ENCODE peak calls at places on chromosomes 7 and 10, in nine cellular contexts. One of them, this sample, is unnamed.

GRCh38 chr7:16626388-16626787 is 19.2 kb downstream of the ANKMY2 start:
- DNase-seq in GM23248: no peak
- DNase-seq in lower lobe of right lung: no peak
- DNase-seq in fibroblast of lung: no peak
- DNase-seq in PC-3: no peak
- DNase-seq in Peyer's patch: no peak
- DNase-seq in AG04450: no peak
- DNase-seq in CD8-positive, alpha-beta memory T cell: no peak
- DNase-seq in aorta: no peak
- DNase-seq in this sample: no peak

GRCh38 chr7:81752318-81752714 is 17.5 kb downstream of the HGF start:
- DNase-seq in GM23248: no peak
- DNase-seq in PC-3: no peak
- DNase-seq in fibroblast of lung: no peak
- DNase-seq in CD8-positive, alpha-beta memory T cell: no peak
- DNase-seq in AG04450: no peak
- DNase-seq in lower lobe of right lung: no peak
- DNase-seq in Peyer's patch: no peak
- DNase-seq in aorta: no peak
- DNase-seq in this sample: no peak

GRCh38 chr7:151687523-151688235 is 168.0 kb upstream of the RHEB start:
- DNase-seq in Peyer's patch: peak; percentile 77
- DNase-seq in AG04450: peak; percentile 91
- DNase-seq in GM23248: peak; percentile 96
- DNase-seq in lower lobe of right lung: peak; percentile 73
- DNase-seq in CD8-positive, alpha-beta memory T cell: no peak
- DNase-seq in PC-3: peak; percentile 99
- DNase-seq in fibroblast of lung: peak; percentile 98
- DNase-seq in aorta: peak; percentile 91
- DNase-seq in this sample: peak; percentile 98

GRCh38 chr10:97718659-97719142 is 5.2 kb downstream of the MARVELD1 start:
- DNase-seq in GM23248: peak; percentile 49
- DNase-seq in fibroblast of lung: no peak
- DNase-seq in AG04450: no peak
- DNase-seq in PC-3: peak; percentile 95
- DNase-seq in aorta: peak; percentile 76
- DNase-seq in Peyer's patch: peak; percentile 93
- DNase-seq in CD8-positive, alpha-beta memory T cell: no peak
- DNase-seq in lower lobe of right lung: peak; percentile 82
- DNase-seq in this sample: peak; percentile 98

GRCh38 chr7:121545418-121545817 is 149.3 kb upstream of the FAM3C start:
- DNase-seq in aorta: no peak
- DNase-seq in lower lobe of right lung: no peak
- DNase-seq in PC-3: no peak
- DNase-seq in CD8-positive, alpha-beta memory T cell: no peak
- DNase-seq in fibroblast of lung: no peak
- DNase-seq in Peyer's patch: no peak
- DNase-seq in AG04450: no peak
- DNase-seq in GM23248: no peak
- DNase-seq in this sample: no peak

GRCh38 chr10:118340486-118340885 is 1.6 kb downstream of the FAM204A start:
- DNase-seq in CD8-positive, alpha-beta memory T cell: no peak
- DNase-seq in lower lobe of right lung: no peak
- DNase-seq in fibroblast of lung: no peak
- DNase-seq in GM23248: no peak
- DNase-seq in AG04450: no peak
- DNase-seq in aorta: no peak
- DNase-seq in Peyer's patch: no peak
- DNase-seq in PC-3: no peak
- DNase-seq in this sample: no peak

GRCh38 chr10:12675171-12675570 is 325.8 kb downstream of the CAMK1D start:
- DNase-seq in lower lobe of right lung: no peak
- DNase-seq in aorta: no peak
- DNase-seq in CD8-positive, alpha-beta memory T cell: no peak
- DNase-seq in Peyer's patch: no peak
- DNase-seq in fibroblast of lung: no peak
- DNase-seq in PC-3: no peak
- DNase-seq in GM23248: no peak
- DNase-seq in AG04450: no peak
- DNase-seq in this sample: no peak

GRCh38 chr10:43380610-43381222 is 9.3 kb downstream of the FXYD4 start:
- DNase-seq in PC-3: peak; percentile 43
- DNase-seq in aorta: no peak
- DNase-seq in CD8-positive, alpha-beta memory T cell: no peak
- DNase-seq in fibroblast of lung: no peak
- DNase-seq in AG04450: no peak
- DNase-seq in lower lobe of right lung: no peak
- DNase-seq in Peyer's patch: no peak
- DNase-seq in GM23248: peak; percentile 50
- DNase-seq in this sample: peak; percentile 34

GRCh38 chr7:38257350-38257677 is 16.1 kb downstream of the TARP start:
- DNase-seq in aorta: no peak
- DNase-seq in lower lobe of right lung: no peak
- DNase-seq in fibroblast of lung: no peak
- DNase-seq in GM23248: no peak
- DNase-seq in CD8-positive, alpha-beta memory T cell: no peak
- DNase-seq in PC-3: no peak
- DNase-seq in AG04450: no peak
- DNase-seq in Peyer's patch: no peak
- DNase-seq in this sample: no peak

GRCh38 chr10:1687190-1687589 is 50.1 kb downstream of the ADARB2 start:
- DNase-seq in aorta: no peak
- DNase-seq in lower lobe of right lung: no peak
- DNase-seq in CD8-positive, alpha-beta memory T cell: no peak
- DNase-seq in fibroblast of lung: no peak
- DNase-seq in PC-3: no peak
- DNase-seq in Peyer's patch: peak; percentile 11
- DNase-seq in GM23248: no peak
- DNase-seq in AG04450: no peak
- DNase-seq in this sample: peak; percentile 13

GRCh38 chr7:20197837-20198236 is 19.3 kb downstream of the MACC1 start:
- DNase-seq in Peyer's patch: no peak
- DNase-seq in fibroblast of lung: no peak
- DNase-seq in PC-3: peak; percentile 19
- DNase-seq in lower lobe of right lung: no peak
- DNase-seq in AG04450: no peak
- DNase-seq in GM23248: no peak
- DNase-seq in aorta: no peak
- DNase-seq in CD8-positive, alpha-beta memory T cell: no peak
- DNase-seq in this sample: no peak

GRCh38 chr10:32445740-32446615 is at the start of gene CCDC7:
- DNase-seq in PC-3: peak; percentile 99
- DNase-seq in Peyer's patch: peak; percentile 91
- DNase-seq in aorta: peak; percentile 94
- DNase-seq in CD8-positive, alpha-beta memory T cell: peak; percentile 89
- DNase-seq in AG04450: peak; percentile 52
- DNase-seq in fibroblast of lung: peak; percentile 90
- DNase-seq in lower lobe of right lung: peak; percentile 91
- DNase-seq in GM23248: peak; percentile 98
- DNase-seq in this sample: peak; percentile 62

GRCh38 chr10:32445036-32445435 is 904 bp upstream of the CCDC7 start:
- DNase-seq in CD8-positive, alpha-beta memory T cell: no peak
- DNase-seq in PC-3: no peak
- DNase-seq in Peyer's patch: no peak
- DNase-seq in GM23248: peak; percentile 40
- DNase-seq in fibroblast of lung: no peak
- DNase-seq in lower lobe of right lung: no peak
- DNase-seq in AG04450: no peak
- DNase-seq in aorta: no peak
- DNase-seq in this sample: no peak

GRCh38 chr10:32446701-32447406 is 914 bp downstream of the CCDC7 start:
- DNase-seq in lower lobe of right lung: no peak
- DNase-seq in GM23248: peak; percentile 72
- DNase-seq in CD8-positive, alpha-beta memory T cell: no peak
- DNase-seq in Peyer's patch: no peak
- DNase-seq in aorta: no peak
- DNase-seq in AG04450: no peak
- DNase-seq in PC-3: no peak
- DNase-seq in fibroblast of lung: peak; percentile 45
- DNase-seq in this sample: no peak
- H3K27ac ChIP-seq in lower lobe of right lung: peak overlapping the region; percentile 98
- H3K27ac ChIP-seq in GM23248: peak overlapping the region; percentile 99
- H3K27ac ChIP-seq in CD8-positive, alpha-beta memory T cell: peak overlapping the region; percentile 97
- H3K27ac ChIP-seq in Peyer's patch: peak overlapping the region; percentile 99
- H3K27ac ChIP-seq in aorta: peak overlapping the region; percentile 95
- H3K27ac ChIP-seq in AG04450: peak overlapping the region; percentile 96
- H3K27ac ChIP-seq in PC-3: peak overlapping the region; percentile 82
- H3K27ac ChIP-seq in fibroblast of lung: peak overlapping the region; percentile 99
- H3K27ac ChIP-seq in this sample: peak overlapping the region; percentile 99

GRCh38 chr10:69389827-69390490 is 26.8 kb downstream of the TACR2 start:
- DNase-seq in Peyer's patch: no peak
- DNase-seq in GM23248: peak; percentile 45
- DNase-seq in lower lobe of right lung: no peak
- DNase-seq in PC-3: peak; percentile 66
- DNase-seq in CD8-positive, alpha-beta memory T cell: no peak
- DNase-seq in fibroblast of lung: peak; percentile 55
- DNase-seq in AG04450: no peak
- DNase-seq in aorta: no peak
- DNase-seq in this sample: peak; percentile 65
- H3K27ac ChIP-seq in Peyer's patch: no peak overlapping the region
- H3K27ac ChIP-seq in GM23248: no peak overlapping the region
- H3K27ac ChIP-seq in lower lobe of right lung: no peak overlapping the region
- H3K27ac ChIP-seq in PC-3: peak overlapping the region; percentile 11
- H3K27ac ChIP-seq in CD8-positive, alpha-beta memory T cell: no peak overlapping the region
- H3K27ac ChIP-seq in fibroblast of lung: no peak overlapping the region
- H3K27ac ChIP-seq in AG04450: no peak overlapping the region
- H3K27ac ChIP-seq in aorta: peak overlapping the region; percentile 30
- H3K27ac ChIP-seq in this sample: peak overlapping the region; percentile 76

DNA sequence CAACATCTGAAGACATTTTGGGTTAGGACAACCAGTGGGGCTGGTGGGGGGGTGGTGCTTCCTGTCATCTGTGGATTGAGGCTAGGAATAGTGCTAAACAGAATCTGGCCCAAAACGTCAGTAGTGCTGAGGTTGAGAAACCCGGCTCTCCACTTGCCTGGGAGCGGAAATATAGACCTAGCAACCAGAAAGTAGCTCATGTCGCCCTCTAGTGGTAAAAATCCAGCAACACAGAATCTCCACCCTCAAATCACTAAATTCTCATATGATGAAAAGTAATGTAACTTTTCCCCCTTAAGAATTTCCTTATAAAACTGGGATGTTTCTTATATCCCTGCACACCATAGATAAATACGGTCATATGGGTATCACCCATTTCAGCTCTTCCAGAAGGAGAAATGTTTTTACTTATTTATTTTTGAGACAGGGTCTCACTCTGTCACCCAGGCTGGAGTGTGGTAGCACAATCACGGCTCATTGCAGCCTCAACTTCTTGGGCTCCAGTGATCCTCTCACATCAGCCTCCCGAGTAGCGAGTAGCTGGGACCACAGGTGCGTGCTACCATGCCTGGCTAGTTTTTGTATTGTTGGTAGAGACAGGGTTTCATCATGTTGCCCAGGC is 34.4 kb downstream of the ZC3HAV1 start:
- DNase-seq in PC-3: peak; percentile 83
- DNase-seq in Peyer's patch: peak; percentile 89
- DNase-seq in CD8-positive, alpha-beta memory T cell: peak; percentile 80
- DNase-seq in aorta: peak; percentile 78
- DNase-seq in GM23248: peak; percentile 88
- DNase-seq in lower lobe of right lung: peak; percentile 60
- DNase-seq in AG04450: peak; percentile 65
- DNase-seq in fibroblast of lung: peak; percentile 59
- DNase-seq in this sample: peak; percentile 64
- H3K27ac ChIP-seq in PC-3: no peak overlapping the region
- H3K27ac ChIP-seq in Peyer's patch: peak overlapping the region; percentile 34
- H3K27ac ChIP-seq in CD8-positive, alpha-beta memory T cell: no peak overlapping the region
- H3K27ac ChIP-seq in aorta: no peak overlapping the region
- H3K27ac ChIP-seq in GM23248: peak overlapping the region; percentile 45
- H3K27ac ChIP-seq in lower lobe of right lung: peak overlapping the region; percentile 42
- H3K27ac ChIP-seq in AG04450: no peak overlapping the region
- H3K27ac ChIP-seq in fibroblast of lung: peak overlapping the region; percentile 59
- H3K27ac ChIP-seq in this sample: peak overlapping the region; percentile 63

GRCh38 chr10:30072068-30072467 is 12.7 kb upstream of the JCAD start:
- DNase-seq in fibroblast of lung: no peak
- DNase-seq in AG04450: no peak
- DNase-seq in PC-3: no peak
- DNase-seq in CD8-positive, alpha-beta memory T cell: no peak
- DNase-seq in GM23248: no peak
- DNase-seq in Peyer's patch: no peak
- DNase-seq in aorta: no peak
- DNase-seq in lower lobe of right lung: no peak
- DNase-seq in this sample: no peak
- H3K27ac ChIP-seq in fibroblast of lung: no peak overlapping the region
- H3K27ac ChIP-seq in AG04450: no peak overlapping the region
- H3K27ac ChIP-seq in PC-3: no peak overlapping the region
- H3K27ac ChIP-seq in CD8-positive, alpha-beta memory T cell: no peak overlapping the region
- H3K27ac ChIP-seq in GM23248: no peak overlapping the region
- H3K27ac ChIP-seq in Peyer's patch: no peak overlapping the region
- H3K27ac ChIP-seq in aorta: no peak overlapping the region
- H3K27ac ChIP-seq in lower lobe of right lung: no peak overlapping the region
- H3K27ac ChIP-seq in this sample: no peak overlapping the region

GRCh38 chr10:29169021-29169420 is 119.8 kb upstream of the LYZL1 start:
- DNase-seq in CD8-positive, alpha-beta memory T cell: no peak
- DNase-seq in AG04450: no peak
- DNase-seq in GM23248: no peak
- DNase-seq in lower lobe of right lung: no peak
- DNase-seq in fibroblast of lung: no peak
- DNase-seq in PC-3: no peak
- DNase-seq in aorta: no peak
- DNase-seq in Peyer's patch: no peak
- DNase-seq in this sample: no peak

GRCh38 chr10:29160110-29160669 is 128.7 kb upstream of the LYZL1 start:
- DNase-seq in GM23248: peak; percentile 90
- DNase-seq in PC-3: peak; percentile 84
- DNase-seq in AG04450: no peak
- DNase-seq in fibroblast of lung: peak; percentile 96
- DNase-seq in CD8-positive, alpha-beta memory T cell: no peak
- DNase-seq in lower lobe of right lung: no peak
- DNase-seq in aorta: no peak
- DNase-seq in Peyer's patch: no peak
- DNase-seq in this sample: peak; percentile 88

GRCh38 chr10:29166713-29167112 is 122.2 kb upstream of the LYZL1 start:
- DNase-seq in GM23248: peak; percentile 14
- DNase-seq in PC-3: no peak
- DNase-seq in CD8-positive, alpha-beta memory T cell: no peak
- DNase-seq in aorta: no peak
- DNase-seq in Peyer's patch: no peak
- DNase-seq in AG04450: no peak
- DNase-seq in lower lobe of right lung: no peak
- DNase-seq in fibroblast of lung: no peak
- DNase-seq in this sample: no peak

GRCh38 chr10:29158066-29158465 is 130.8 kb upstream of the LYZL1 start:
- DNase-seq in GM23248: no peak
- DNase-seq in AG04450: no peak
- DNase-seq in fibroblast of lung: no peak
- DNase-seq in lower lobe of right lung: no peak
- DNase-seq in Peyer's patch: no peak
- DNase-seq in aorta: no peak
- DNase-seq in CD8-positive, alpha-beta memory T cell: no peak
- DNase-seq in PC-3: no peak
- DNase-seq in this sample: no peak

DNA sequence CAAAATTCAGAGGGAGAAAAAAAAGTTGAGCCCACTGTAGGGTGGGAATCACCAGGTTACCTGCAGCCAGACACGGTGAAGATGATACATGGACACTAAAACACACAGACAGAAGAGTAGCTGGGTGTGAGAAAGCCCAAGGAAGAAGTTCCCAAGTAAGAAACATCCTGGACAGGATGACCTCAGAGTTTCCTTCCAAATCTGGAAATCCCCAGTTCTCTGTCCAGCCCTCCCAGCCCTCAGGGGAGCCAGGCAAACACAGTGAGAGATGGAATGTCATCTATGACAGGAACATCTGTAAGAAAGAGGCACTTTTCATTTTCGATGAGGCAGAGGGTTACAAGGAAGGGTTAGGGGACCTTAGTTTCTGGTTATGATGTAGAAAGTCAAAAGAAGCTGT is 125.1 kb upstream of the LYZL1 start:
- DNase-seq in GM23248: peak; percentile 67
- DNase-seq in PC-3: peak; percentile 63
- DNase-seq in lower lobe of right lung: no peak
- DNase-seq in fibroblast of lung: peak; percentile 56
- DNase-seq in aorta: no peak
- DNase-seq in CD8-positive, alpha-beta memory T cell: no peak
- DNase-seq in AG04450: peak; percentile 10
- DNase-seq in Peyer's patch: no peak
- DNase-seq in this sample: peak; percentile 34
- H3K27ac ChIP-seq in GM23248: no peak overlapping the region
- H3K27ac ChIP-seq in PC-3: peak overlapping the region; percentile 80
- H3K27ac ChIP-seq in lower lobe of right lung: no peak overlapping the region
- H3K27ac ChIP-seq in fibroblast of lung: no peak overlapping the region
- H3K27ac ChIP-seq in aorta: no peak overlapping the region
- H3K27ac ChIP-seq in CD8-positive, alpha-beta memory T cell: no peak overlapping the region
- H3K27ac ChIP-seq in AG04450: no peak overlapping the region
- H3K27ac ChIP-seq in Peyer's patch: no peak overlapping the region
- H3K27ac ChIP-seq in this sample: no peak overlapping the region